ENCODE peak calls at places on chromosomes 12 and 14, in eight cellular contexts. B is tibial nerve, A is coronary artery, Z is astrocyte of the spinal cord, G is dorsolateral prefrontal cortex, W is A549, F is left ventricle myocardium inferior, Y is retinal pigment epithelial cell. H is an unnamed sample.

GRCh38 chr12:116066381-116067230 is 210.9 kb downstream of the MED13L start:
- DNase-seq in B (no peak), A (no peak), Z (no peak), G (no peak), W (peak; percentile 34), F (peak; percentile 23), Y (no peak), H (no peak)

GRCh38 chr14:84825481-84825880 is 704.5 kb upstream of the FLRT2 start:
- DNase-seq in B (no peak), A (no peak), Z (peak; percentile 51), G (no peak), W (no peak), F (no peak), Y (no peak), H (no peak)

GRCh38 chr14:98580131-98580678 is 691.8 kb downstream of the BCL11B start:
- DNase-seq in B (no peak), A (no peak), Z (peak; percentile 0), G (no peak), W (no peak), F (no peak), Y (no peak), H (no peak)

GRCh38 chr12:15114501-15114900 is 106.7 kb downstream of the RERG start:
- DNase-seq in B (no peak), A (no peak), Z (no peak), G (no peak), W (no peak), F (no peak), Y (no peak), H (no peak)

GRCh38 chr12:118694128-118694775 is 287.1 kb upstream of the SRRM4 start:
- DNase-seq in B (peak; percentile 4), A (no peak), Z (no peak), G (no peak), W (no peak), F (peak; percentile 15), Y (no peak), H (no peak)

GRCh38 chr12:43776498-43776897 is 17.7 kb downstream of the IRAK4 start:
- DNase-seq in B (peak; percentile 8), A (no peak), Z (peak; percentile 32), G (no peak), W (peak; percentile 30), F (no peak), Y (no peak), H (no peak)

GRCh38 chr14:102500190-102500661 is 9.3 kb downstream of the ANKRD9 start:
- DNase-seq in B (peak; percentile 65), A (peak; percentile 84), Z (peak; percentile 86), G (no peak), W (no peak), F (peak; percentile 77), Y (no peak), H (peak; percentile 62)

GRCh38 chr12:57816855-57817151 is 1.7 kb downstream of the AVIL start:
- DNase-seq in B (no peak), A (no peak), Z (no peak), G (no peak), W (no peak), F (peak; percentile 62), Y (no peak), H (peak; percentile 59)

GRCh38 chr12:118332511-118332910 is 40.2 kb downstream of the TAOK3 start:
- DNase-seq in B (no peak), A (no peak), Z (no peak), G (no peak), W (no peak), F (no peak), Y (no peak), H (no peak)

GRCh38 chr14:69694730-69695663 is 71.9 kb upstream of the SRSF5 start:
- DNase-seq in B (no peak), A (no peak), Z (no peak), G (no peak), W (no peak), F (no peak), Y (no peak), H (no peak)

GRCh38 chr12:130601327-130601726 is 114.8 kb downstream of the RIMBP2 start:
- DNase-seq in B (no peak), A (no peak), Z (no peak), G (no peak), W (no peak), F (no peak), Y (no peak), H (no peak)

GRCh38 chr14:54594531-54594930 is 27.6 kb downstream of the SAMD4A start:
- DNase-seq in B (no peak), A (no peak), Z (no peak), G (no peak), W (no peak), F (no peak), Y (no peak), H (no peak)

GRCh38 chr12:122318607-122319311 is 52.5 kb upstream of the VPS33A start:
- DNase-seq in B (peak; percentile 55), A (no peak), Z (peak; percentile 85), G (no peak), W (no peak), F (no peak), Y (peak; percentile 12), H (no peak)

GRCh38 chr12:8780389-8780788 is 42.0 kb upstream of the A2ML1 start:
- DNase-seq in B (no peak), A (no peak), Z (peak; percentile 55), G (no peak), W (peak; percentile 21), F (no peak), Y (peak; percentile 11), H (no peak)
- TF ChIP-seq CTCF in B (peak; percentile 32), A (no peak), Z (peak; percentile 40), G (peak; percentile 23), W (peak; percentile 30), F (peak; percentile 57), Y (peak; percentile 58), H (no peak)

GRCh38 chr12:55684761-55685370 is 22.8 kb downstream of the ITGA7 start:
- DNase-seq in B (no peak), A (peak; percentile 54), Z (no peak), G (no peak), W (no peak), F (no peak), Y (no peak), H (no peak)

GRCh38 chr12:55683676-55684075 is 24.0 kb downstream of the ITGA7 start:
- DNase-seq in B (no peak), A (peak; percentile 55), Z (no peak), G (no peak), W (no peak), F (no peak), Y (no peak), H (no peak)

GRCh38 chr12:55679691-55680090 is 28.0 kb downstream of the ITGA7 start:
- DNase-seq in B (no peak), A (no peak), Z (no peak), G (no peak), W (no peak), F (peak; percentile 5), Y (no peak), H (no peak)

GRCh38 chr12:55681142-55682077 is 26.3 kb downstream of the ITGA7 start:
- DNase-seq in B (no peak), A (peak; percentile 80), Z (peak; percentile 39), G (no peak), W (peak; percentile 90), F (peak; percentile 54), Y (peak; percentile 55), H (peak; percentile 45)

DNA sequence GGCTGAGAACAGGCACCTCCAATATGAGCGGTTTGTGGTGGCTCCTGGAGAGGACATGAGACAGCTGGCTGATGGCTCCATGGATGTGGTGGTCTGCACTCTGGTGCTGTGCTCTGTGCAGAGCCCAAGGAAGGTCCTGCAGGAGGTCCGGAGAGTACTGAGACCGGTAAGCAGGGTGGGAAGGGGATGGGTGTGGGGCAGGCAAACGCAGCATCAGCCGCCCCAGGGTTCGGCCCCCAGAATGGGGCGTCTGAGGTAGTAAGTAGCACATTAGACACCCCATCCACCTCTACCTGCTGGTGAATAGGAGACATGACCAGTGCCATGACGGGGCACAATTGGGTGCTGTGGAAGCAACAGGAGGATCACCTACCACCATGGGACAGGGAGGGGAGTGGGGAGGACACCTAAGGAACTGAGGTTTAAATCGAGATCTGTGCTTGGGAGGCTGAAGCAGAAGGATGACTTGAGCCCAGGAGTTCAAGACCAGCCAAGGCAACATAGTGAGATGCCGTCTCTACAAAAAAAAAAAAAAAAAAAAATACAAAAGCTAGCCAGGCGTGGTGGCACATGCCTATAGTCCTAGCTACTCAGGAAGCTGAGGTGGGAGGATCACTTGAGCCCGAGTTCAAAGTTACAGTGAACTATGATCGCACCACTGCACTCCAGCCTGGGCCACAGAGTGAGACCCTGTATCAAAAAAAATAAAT is 25.5 kb downstream of the ITGA7 start:
- DNase-seq in B (no peak), A (peak; percentile 59), Z (no peak), G (no peak), W (peak; percentile 23), F (no peak), Y (no peak), H (no peak)
- H3K4me3 ChIP-seq in B (no peak overlapping the region), A (no peak overlapping the region), Z (no peak overlapping the region), G (peak overlapping the region; percentile 38), W (peak overlapping the region; percentile 52), F (peak overlapping the region; percentile 62), Y (peak overlapping the region; percentile 44), H (no peak overlapping the region)

DNA sequence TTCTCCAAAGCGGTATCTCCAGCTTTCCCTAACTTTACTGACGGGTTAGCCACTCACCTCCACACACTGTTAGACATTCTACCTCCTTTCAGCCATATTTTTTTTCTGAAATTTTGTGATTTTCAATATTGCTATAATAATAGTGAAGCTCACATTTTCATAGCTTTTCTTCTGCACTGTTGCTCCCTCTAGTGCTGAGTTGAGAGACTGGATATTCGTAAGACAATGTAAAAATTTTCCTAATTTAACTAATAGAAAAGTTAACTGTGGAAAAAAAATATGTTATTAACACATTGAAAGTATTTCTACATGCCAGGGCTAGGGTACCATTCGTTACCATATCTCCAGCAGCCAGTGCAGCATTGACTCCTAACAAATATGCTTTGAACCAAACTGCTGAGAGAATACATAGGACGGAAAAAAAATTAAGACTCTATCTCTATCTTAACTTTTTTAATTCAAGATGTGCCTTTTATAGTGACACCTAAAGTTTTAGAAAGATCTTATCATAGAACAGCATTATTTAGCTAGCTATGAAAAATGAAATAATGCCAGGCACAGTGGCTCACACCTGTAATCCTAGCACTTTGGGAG is 48.7 kb upstream of the ABCC9 start:
- DNase-seq in B (peak; percentile 22), A (no peak), Z (peak; percentile 50), G (no peak), W (no peak), F (no peak), Y (peak; percentile 17), H (no peak)
- TF ChIP-seq CTCF in B (peak; percentile 39), A (no peak), Z (peak; percentile 69), G (peak; percentile 28), W (peak; percentile 61), F (peak; percentile 71), Y (peak; percentile 69), H (peak; percentile 61)

GRCh38 chr12:111312708-111313107 is 56.2 kb downstream of the PHETA1 start:
- DNase-seq in B (no peak), A (no peak), Z (no peak), G (no peak), W (no peak), F (no peak), Y (no peak), H (no peak)

GRCh38 chr12:111313833-111314259 is 55.0 kb downstream of the PHETA1 start:
- DNase-seq in B (peak; percentile 58), A (peak; percentile 78), Z (peak; percentile 52), G (peak; percentile 76), W (peak; percentile 95), F (peak; percentile 67), Y (peak; percentile 5), H (peak; percentile 37)

GRCh38 chr12:111311011-111311410 is 57.9 kb downstream of the PHETA1 start:
- DNase-seq in B (no peak), A (no peak), Z (no peak), G (no peak), W (no peak), F (no peak), Y (no peak), H (no peak)

GRCh38 chr12:111310076-111310870 is 58.6 kb downstream of the PHETA1 start:
- DNase-seq in B (no peak), A (no peak), Z (no peak), G (no peak), W (no peak), F (no peak), Y (no peak), H (no peak)

GRCh38 chr12:111312016-111312415 is 56.9 kb downstream of the PHETA1 start:
- DNase-seq in B (no peak), A (no peak), Z (no peak), G (no peak), W (no peak), F (no peak), Y (no peak), H (no peak)
- H3K4me3 ChIP-seq in B (no peak overlapping the region), A (no peak overlapping the region), Z (no peak overlapping the region), G (no peak overlapping the region), W (no peak overlapping the region), F (no peak overlapping the region), Y (no peak overlapping the region), H (no peak overlapping the region)